ENCODE peak calls at places on chromosomes 1 and 21, in eight cellular contexts. Q, S, W, Z, H, I, P and M are unnamed samples.

GRCh38 chr1:59142663-59143487 is 154.0 kb upstream of the FGGY start:
- DNase-seq in Q (no peak), S (peak), W (no peak), Z (no peak), H (peak), I (no peak), P (peak), M (no peak)

GRCh38 chr1:184160942-184161698 is 109.6 kb downstream of the TSEN15 start:
- DNase-seq in Q (no peak), S (no peak), W (no peak), Z (no peak), H (peak), I (no peak), P (peak), M (no peak)

GRCh38 chr1:152111515-152111968 is 3.7 kb downstream of the TCHH start:
- DNase-seq in Q (no peak), S (no peak), W (no peak), Z (peak), H (peak), I (no peak), P (peak), M (no peak)

GRCh38 chr1:222653178-222653827 is 35.4 kb downstream of the MIA3 start:
- DNase-seq in Q (no peak), S (no peak), W (no peak), Z (no peak), H (no peak), I (no peak), P (no peak), M (no peak)

GRCh38 chr1:172273668-172274396 is 146.7 kb upstream of the C1orf105 start:
- DNase-seq in Q (no peak), S (no peak), W (no peak), Z (no peak), H (no peak), I (no peak), P (peak), M (no peak)

GRCh38 chr1:6001992-6002576 is 9.9 kb upstream of the NPHP4 start:
- DNase-seq in Q (no peak), S (no peak), W (peak), Z (no peak), H (no peak), I (no peak), P (no peak), M (no peak)

GRCh38 chr1:71031426-71031825 is 16.2 kb downstream of the PTGER3 start:
- DNase-seq in Q (no peak), S (no peak), W (no peak), Z (no peak), H (no peak), I (no peak), P (no peak), M (no peak)

GRCh38 chr1:101200513-101200912 is 36.3 kb upstream of the S1PR1 start:
- DNase-seq in Q (no peak), S (no peak), W (no peak), Z (no peak), H (peak), I (no peak), P (peak), M (no peak)

GRCh38 chr1:205436776-205437485 is 15.1 kb upstream of the LEMD1 start:
- DNase-seq in Q (no peak), S (no peak), W (no peak), Z (no peak), H (no peak), I (no peak), P (no peak), M (no peak)

GRCh38 chr1:226717256-226717909 is 21.7 kb downstream of the ITPKB start:
- DNase-seq in Q (no peak), S (no peak), W (no peak), Z (no peak), H (no peak), I (no peak), P (no peak), M (no peak)

GRCh38 chr21:42111470-42111743 is 40.3 kb downstream of the UMODL1 start:
- DNase-seq in Q (no peak), S (no peak), W (no peak), Z (no peak), H (no peak), I (no peak), P (no peak), M (no peak)

GRCh38 chr1:185734929-185735666 is 907 bp downstream of the HMCN1 start:
- DNase-seq in Q (no peak), S (no peak), W (no peak), Z (peak), H (peak), I (no peak), P (peak), M (no peak)

GRCh38 chr1:185732941-185733340 is 1.2 kb upstream of the HMCN1 start:
- DNase-seq in Q (no peak), S (no peak), W (no peak), Z (no peak), H (no peak), I (no peak), P (no peak), M (no peak)

GRCh38 chr1:185735667-185736105 is 1.5 kb downstream of the HMCN1 start:
- DNase-seq in Q (no peak), S (no peak), W (no peak), Z (no peak), H (no peak), I (no peak), P (peak), M (no peak)

GRCh38 chr1:185731446-185731845 is 2.7 kb upstream of the HMCN1 start:
- DNase-seq in Q (no peak), S (no peak), W (no peak), Z (no peak), H (no peak), I (no peak), P (no peak), M (no peak)

DNA sequence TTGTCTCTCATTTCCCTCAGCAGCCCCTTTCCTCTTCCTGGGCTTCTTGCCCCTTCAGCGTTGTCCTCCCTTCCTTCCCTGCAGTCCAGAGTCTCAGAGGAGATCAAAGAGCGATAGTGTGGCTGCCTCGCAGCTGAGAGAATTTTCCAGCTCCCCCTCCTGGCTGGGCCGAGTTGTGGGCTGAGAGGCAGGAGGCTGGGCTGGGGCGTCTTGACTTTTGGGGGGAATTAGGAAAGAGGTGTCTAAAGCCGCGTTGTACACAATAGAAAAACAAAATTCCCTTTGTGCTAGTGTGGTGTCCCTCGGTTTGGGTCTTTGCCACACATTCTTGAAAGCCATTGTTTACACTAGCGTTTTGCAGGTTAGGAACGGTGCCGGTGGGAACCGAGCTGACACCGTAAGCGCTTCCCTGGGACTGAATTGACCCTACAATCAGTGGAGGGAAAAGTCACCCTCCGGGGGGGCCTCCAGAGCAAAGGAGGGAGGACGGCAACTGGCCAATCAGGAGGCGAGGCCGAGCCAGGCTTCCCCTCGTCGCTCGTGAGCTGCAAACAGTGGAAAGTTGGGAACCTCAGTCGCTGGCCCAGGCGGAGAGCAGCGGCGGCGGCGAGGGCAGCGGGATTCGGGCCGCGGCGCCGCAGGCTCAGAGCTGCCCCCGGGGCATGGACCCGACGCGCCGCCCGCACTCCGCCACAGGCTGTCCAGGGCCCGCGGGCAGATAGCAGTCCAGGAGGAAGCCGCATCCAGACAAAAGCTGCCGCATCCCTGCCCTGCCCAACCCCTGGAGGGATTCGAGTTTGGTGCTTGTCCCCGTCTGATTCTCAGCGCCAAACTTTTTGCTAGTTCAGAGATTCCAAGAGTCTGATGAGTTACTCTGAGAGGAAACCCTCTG is at the start of gene HMCN1:
- DNase-seq in Q (no peak), S (no peak), W (peak), Z (peak), H (peak), I (peak), P (peak), M (peak)
- TF ChIP-seq CTCF in Q (no peak), S (peak), W (no peak), Z (peak), H (peak), I (no peak), P (peak), M (peak)

DNA sequence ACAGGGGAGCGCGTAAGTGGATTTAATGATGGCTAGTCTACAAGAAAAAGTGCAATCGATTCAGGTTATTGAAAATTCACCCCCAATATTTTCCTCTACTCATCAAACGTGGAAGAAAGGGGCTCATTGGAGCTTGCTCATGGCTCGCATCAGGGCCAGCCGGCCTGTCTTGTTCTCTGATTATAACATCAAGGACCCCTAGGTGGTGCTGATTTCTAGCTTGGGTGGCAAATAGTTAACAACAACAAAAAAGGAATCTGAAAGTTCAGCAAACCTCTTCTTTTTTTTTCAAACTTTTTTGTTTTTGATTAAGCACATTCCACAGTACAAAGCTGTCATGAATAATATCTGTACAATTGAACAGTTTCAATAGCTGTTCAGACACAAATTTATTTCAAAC is 35.8 kb upstream of the SOD1 start:
- DNase-seq in Q (no peak), S (peak), W (no peak), Z (peak), H (peak), I (no peak), P (peak), M (no peak)
- TF ChIP-seq CTCF in Q (no peak), S (peak), W (no peak), Z (peak), H (peak), I (no peak), P (no peak), M (peak)

DNA sequence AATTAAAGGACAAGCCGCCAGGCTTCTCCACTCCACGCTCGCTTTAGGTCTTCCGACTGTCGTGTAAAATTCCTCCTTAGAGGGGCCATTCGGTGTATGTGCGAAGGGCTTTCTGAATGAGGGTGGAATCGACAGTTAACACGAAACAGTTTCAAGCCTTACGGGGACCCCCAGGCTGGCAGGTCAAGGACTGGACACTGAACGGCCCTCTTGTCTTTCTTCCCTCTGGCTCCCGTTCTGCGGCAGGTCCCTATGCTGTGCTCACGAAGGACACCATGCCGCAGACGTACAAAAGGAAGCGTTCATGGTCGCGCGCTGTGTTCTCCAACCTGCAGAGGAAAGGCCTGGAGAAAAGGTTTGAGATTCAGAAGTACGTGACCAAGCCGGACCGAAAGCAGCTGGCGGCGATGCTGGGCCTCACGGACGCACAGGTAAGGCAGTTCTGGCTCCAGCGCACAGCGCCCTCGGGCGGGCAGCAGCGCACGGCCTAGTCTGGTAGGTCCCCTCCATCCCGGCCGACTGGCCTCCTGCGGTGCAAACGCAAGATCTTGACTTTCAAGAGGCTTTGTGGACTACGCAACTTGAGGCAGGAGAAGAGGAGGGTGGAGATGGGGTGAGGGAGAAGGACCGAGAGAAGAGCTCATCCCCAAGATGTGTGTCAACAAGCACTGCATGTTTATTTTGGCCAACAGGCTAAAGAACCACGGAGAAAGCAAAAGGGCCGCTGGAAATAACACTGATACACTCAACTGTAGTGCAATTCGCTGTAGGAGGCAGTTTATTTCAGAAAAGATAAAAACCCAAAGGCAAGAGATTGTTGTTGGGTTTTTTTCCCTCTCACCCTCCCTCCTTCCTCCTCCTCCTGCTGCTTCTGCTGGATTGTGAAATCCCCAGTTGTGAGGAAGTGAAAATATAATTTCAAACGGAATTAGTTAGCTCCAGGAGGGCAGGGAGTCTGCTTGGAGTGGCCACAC is 3.0 kb downstream of the HLX start:
- DNase-seq in Q (no peak), S (peak), W (peak), Z (peak), H (peak), I (no peak), P (peak), M (no peak)
- TF ChIP-seq CTCF in Q (no peak), S (no peak), W (no peak), Z (peak), H (peak), I (no peak), P (no peak), M (peak)

GRCh38 chr1:157104598-157105293 is 5.1 kb upstream of the ETV3L start:
- DNase-seq in Q (no peak), S (no peak), W (peak), Z (no peak), H (peak), I (no peak), P (no peak), M (no peak)
- TF ChIP-seq CTCF in Q (no peak), S (no peak), W (no peak), Z (no peak), H (no peak), I (no peak), P (no peak), M (no peak)

GRCh38 chr1:91402023-91402422 is 2.6 kb downstream of the HFM1 start:
- DNase-seq in Q (no peak), S (no peak), W (no peak), Z (no peak), H (peak), I (no peak), P (peak), M (no peak)
- TF ChIP-seq CTCF in Q (no peak), S (peak), W (no peak), Z (peak), H (peak), I (peak), P (peak), M (peak)